ENCODE peak calls at places on chromosomes 5 and 9, in nine cellular contexts. One of them, this sample, is unnamed.

GRCh38 chr5:14364096-14364495 is 217.5 kb upstream of the OTULINL start:
- DNase-seq in suprapubic skin: no peak
- DNase-seq in heart left ventricle: no peak
- DNase-seq in body of pancreas: no peak
- DNase-seq in H1: no peak
- DNase-seq in stomach: no peak
- DNase-seq in uterus: no peak
- DNase-seq in tibial nerve: no peak
- DNase-seq in endothelial cell of umbilical vein: peak; percentile 18
- DNase-seq in this sample: no peak

GRCh38 chr9:112112941-112113399 is 62.1 kb downstream of the SUSD1 start:
- DNase-seq in endothelial cell of umbilical vein: no peak
- DNase-seq in uterus: no peak
- DNase-seq in heart left ventricle: no peak
- DNase-seq in tibial nerve: no peak
- DNase-seq in suprapubic skin: no peak
- DNase-seq in stomach: peak; percentile 53
- DNase-seq in H1: peak; percentile 52
- DNase-seq in body of pancreas: peak; percentile 47
- DNase-seq in this sample: no peak

GRCh38 chr9:110029422-110029814 is 178.5 kb downstream of the C9orf152 start:
- DNase-seq in tibial nerve: peak; percentile 29
- DNase-seq in H1: no peak
- DNase-seq in body of pancreas: no peak
- DNase-seq in stomach: no peak
- DNase-seq in suprapubic skin: no peak
- DNase-seq in endothelial cell of umbilical vein: peak; percentile 91
- DNase-seq in heart left ventricle: no peak
- DNase-seq in uterus: no peak
- DNase-seq in this sample: no peak

GRCh38 chr5:2303391-2304100 is 420.8 kb upstream of the IRX4 start:
- DNase-seq in H1: no peak
- DNase-seq in uterus: no peak
- DNase-seq in endothelial cell of umbilical vein: no peak
- DNase-seq in body of pancreas: no peak
- DNase-seq in suprapubic skin: peak; percentile 47
- DNase-seq in heart left ventricle: no peak
- DNase-seq in stomach: no peak
- DNase-seq in tibial nerve: no peak
- DNase-seq in this sample: no peak

GRCh38 chr9:118689280-118689679 is 680.0 kb downstream of the BRINP1 start:
- DNase-seq in heart left ventricle: no peak
- DNase-seq in endothelial cell of umbilical vein: no peak
- DNase-seq in stomach: no peak
- DNase-seq in uterus: no peak
- DNase-seq in suprapubic skin: no peak
- DNase-seq in body of pancreas: no peak
- DNase-seq in tibial nerve: no peak
- DNase-seq in H1: no peak
- DNase-seq in this sample: no peak

GRCh38 chr5:120454094-120454798 is 9.9 kb upstream of the PRR16 start:
- DNase-seq in uterus: no peak
- DNase-seq in tibial nerve: no peak
- DNase-seq in suprapubic skin: no peak
- DNase-seq in heart left ventricle: no peak
- DNase-seq in endothelial cell of umbilical vein: peak; percentile 65
- DNase-seq in body of pancreas: no peak
- DNase-seq in stomach: no peak
- DNase-seq in H1: no peak
- DNase-seq in this sample: no peak

GRCh38 chr5:28542968-28543367 is 1504.6 kb upstream of the CDH9 start:
- DNase-seq in H1: no peak
- DNase-seq in heart left ventricle: no peak
- DNase-seq in uterus: no peak
- DNase-seq in tibial nerve: no peak
- DNase-seq in stomach: no peak
- DNase-seq in body of pancreas: no peak
- DNase-seq in endothelial cell of umbilical vein: peak; percentile 16
- DNase-seq in suprapubic skin: no peak
- DNase-seq in this sample: no peak

GRCh38 chr9:118630931-118631595 is 738.2 kb downstream of the BRINP1 start:
- DNase-seq in uterus: no peak
- DNase-seq in suprapubic skin: no peak
- DNase-seq in body of pancreas: no peak
- DNase-seq in tibial nerve: no peak
- DNase-seq in H1: no peak
- DNase-seq in heart left ventricle: no peak
- DNase-seq in stomach: no peak
- DNase-seq in endothelial cell of umbilical vein: no peak
- DNase-seq in this sample: no peak

GRCh38 chr5:176535101-176535654 is 2.0 kb downstream of the RNF44 start:
- DNase-seq in suprapubic skin: no peak
- DNase-seq in H1: no peak
- DNase-seq in endothelial cell of umbilical vein: peak; percentile 29
- DNase-seq in stomach: no peak
- DNase-seq in tibial nerve: no peak
- DNase-seq in uterus: no peak
- DNase-seq in heart left ventricle: no peak
- DNase-seq in body of pancreas: no peak
- DNase-seq in this sample: no peak

GRCh38 chr5:62922191-62922590 is 343.6 kb downstream of the LRRC70 start:
- DNase-seq in suprapubic skin: no peak
- DNase-seq in uterus: no peak
- DNase-seq in heart left ventricle: no peak
- DNase-seq in stomach: no peak
- DNase-seq in tibial nerve: no peak
- DNase-seq in body of pancreas: no peak
- DNase-seq in endothelial cell of umbilical vein: no peak
- DNase-seq in H1: no peak
- DNase-seq in this sample: no peak

GRCh38 chr9:105369911-105370310 is 77.9 kb upstream of the FSD1L start:
- DNase-seq in heart left ventricle: no peak
- DNase-seq in endothelial cell of umbilical vein: no peak
- DNase-seq in stomach: no peak
- DNase-seq in body of pancreas: no peak
- DNase-seq in H1: no peak
- DNase-seq in suprapubic skin: no peak
- DNase-seq in uterus: no peak
- DNase-seq in tibial nerve: no peak
- DNase-seq in this sample: no peak

GRCh38 chr5:65121880-65122436 is 353.2 kb downstream of the CWC27 start:
- DNase-seq in body of pancreas: no peak
- DNase-seq in endothelial cell of umbilical vein: no peak
- DNase-seq in suprapubic skin: no peak
- DNase-seq in tibial nerve: no peak
- DNase-seq in heart left ventricle: no peak
- DNase-seq in stomach: no peak
- DNase-seq in uterus: no peak
- DNase-seq in H1: no peak
- DNase-seq in this sample: no peak

GRCh38 chr5:81778642-81779041 is 27.7 kb upstream of the SSBP2 start:
- DNase-seq in endothelial cell of umbilical vein: peak; percentile 65
- DNase-seq in heart left ventricle: no peak
- DNase-seq in body of pancreas: no peak
- DNase-seq in suprapubic skin: no peak
- DNase-seq in stomach: no peak
- DNase-seq in uterus: no peak
- DNase-seq in H1: no peak
- DNase-seq in tibial nerve: no peak
- DNase-seq in this sample: no peak

GRCh38 chr9:133992780-133993634 is 883 bp upstream of the VAV2 start:
- DNase-seq in suprapubic skin: peak; percentile 93
- DNase-seq in H1: peak; percentile 84
- DNase-seq in stomach: peak; percentile 79
- DNase-seq in heart left ventricle: peak; percentile 88
- DNase-seq in tibial nerve: peak; percentile 88
- DNase-seq in uterus: peak; percentile 93
- DNase-seq in body of pancreas: peak; percentile 79
- DNase-seq in endothelial cell of umbilical vein: peak; percentile 70
- DNase-seq in this sample: peak; percentile 35
- TF ChIP-seq POLR2A in suprapubic skin: peak; percentile 28
- TF ChIP-seq POLR2A in H1: no peak
- TF ChIP-seq POLR2A in stomach: no peak
- TF ChIP-seq POLR2A in heart left ventricle: peak; percentile 49
- TF ChIP-seq POLR2A in tibial nerve: peak; percentile 36
- TF ChIP-seq POLR2A in uterus: peak; percentile 20
- TF ChIP-seq POLR2A in body of pancreas: peak; percentile 48
- TF ChIP-seq POLR2A in endothelial cell of umbilical vein: no peak
- TF ChIP-seq POLR2A in this sample: peak; percentile 26

GRCh38 chr5:61719124-61719523 is 387.1 kb downstream of the ZSWIM6 start:
- DNase-seq in stomach: no peak
- DNase-seq in tibial nerve: no peak
- DNase-seq in uterus: no peak
- DNase-seq in suprapubic skin: no peak
- DNase-seq in heart left ventricle: no peak
- DNase-seq in H1: no peak
- DNase-seq in body of pancreas: no peak
- DNase-seq in endothelial cell of umbilical vein: no peak
- DNase-seq in this sample: no peak

GRCh38 chr5:61728287-61728686 is 396.2 kb downstream of the ZSWIM6 start:
- DNase-seq in stomach: no peak
- DNase-seq in heart left ventricle: no peak
- DNase-seq in uterus: no peak
- DNase-seq in endothelial cell of umbilical vein: no peak
- DNase-seq in tibial nerve: no peak
- DNase-seq in suprapubic skin: no peak
- DNase-seq in H1: no peak
- DNase-seq in body of pancreas: no peak
- DNase-seq in this sample: no peak

DNA sequence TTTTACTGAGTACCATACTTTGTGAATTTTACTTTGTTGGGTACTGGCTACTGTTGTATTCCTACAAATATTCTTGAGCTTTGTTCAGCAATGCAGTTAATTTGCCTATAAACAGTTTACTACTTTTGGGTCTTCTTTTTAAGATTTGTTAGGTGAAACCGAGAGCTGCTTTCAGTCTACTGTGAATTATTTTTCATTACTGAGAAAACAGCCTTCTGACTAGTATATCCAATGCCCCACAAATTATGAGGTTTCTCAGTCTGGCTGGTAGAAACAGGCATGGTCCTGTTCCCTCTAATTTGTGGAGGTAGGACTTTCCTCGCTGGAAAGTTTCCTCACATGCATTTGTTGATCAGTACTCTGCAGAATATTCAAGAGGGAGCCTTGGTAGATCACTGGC is 392.0 kb downstream of the ZSWIM6 start:
- DNase-seq in uterus: no peak
- DNase-seq in heart left ventricle: no peak
- DNase-seq in stomach: no peak
- DNase-seq in body of pancreas: no peak
- DNase-seq in tibial nerve: no peak
- DNase-seq in suprapubic skin: no peak
- DNase-seq in H1: no peak
- DNase-seq in endothelial cell of umbilical vein: no peak
- DNase-seq in this sample: no peak
- H3K4me1 ChIP-seq in uterus: no peaks in the 10 kb centered on the region
- H3K4me1 ChIP-seq in heart left ventricle: no peaks in the 10 kb centered on the region
- H3K4me1 ChIP-seq in stomach: no peaks in the 10 kb centered on the region
- H3K4me1 ChIP-seq in body of pancreas: no peaks in the 10 kb centered on the region
- H3K4me1 ChIP-seq in tibial nerve: no peaks in the 10 kb centered on the region
- H3K4me1 ChIP-seq in suprapubic skin: no peaks in the 10 kb centered on the region
- H3K4me1 ChIP-seq in H1: no peaks in the 10 kb centered on the region
- H3K4me1 ChIP-seq in endothelial cell of umbilical vein: no peaks in the 10 kb centered on the region
- H3K4me1 ChIP-seq in this sample: no peaks in the 10 kb centered on the region

GRCh38 chr5:18798058-18798457 is 1163.8 kb downstream of the TAF11L14 start:
- DNase-seq in heart left ventricle: no peak
- DNase-seq in stomach: no peak
- DNase-seq in endothelial cell of umbilical vein: no peak
- DNase-seq in body of pancreas: no peak
- DNase-seq in suprapubic skin: no peak
- DNase-seq in tibial nerve: no peak
- DNase-seq in H1: no peak
- DNase-seq in uterus: no peak
- DNase-seq in this sample: no peak
- H3K9me3 ChIP-seq in heart left ventricle: no peaks in the 10 kb centered on the region
- H3K9me3 ChIP-seq in stomach: no peaks in the 10 kb centered on the region
- H3K9me3 ChIP-seq in endothelial cell of umbilical vein: peaks cover 3% of the 10 kb centered on the region
- H3K9me3 ChIP-seq in body of pancreas: no peaks in the 10 kb centered on the region
- H3K9me3 ChIP-seq in suprapubic skin: no peaks in the 10 kb centered on the region
- H3K9me3 ChIP-seq in tibial nerve: no peaks in the 10 kb centered on the region
- H3K9me3 ChIP-seq in H1: no peaks in the 10 kb centered on the region
- H3K9me3 ChIP-seq in uterus: no peaks in the 10 kb centered on the region
- H3K9me3 ChIP-seq in this sample: peaks cover 1% of the 10 kb centered on the region

GRCh38 chr5:134411228-134411545 is 494 bp downstream of the CDKN2AIPNL start:
- DNase-seq in body of pancreas: no peak
- DNase-seq in suprapubic skin: no peak
- DNase-seq in tibial nerve: no peak
- DNase-seq in heart left ventricle: no peak
- DNase-seq in endothelial cell of umbilical vein: no peak
- DNase-seq in H1: no peak
- DNase-seq in stomach: no peak
- DNase-seq in uterus: no peak
- DNase-seq in this sample: no peak

GRCh38 chr5:134410822-134411221 is 859 bp downstream of the CDKN2AIPNL start:
- DNase-seq in body of pancreas: no peak
- DNase-seq in uterus: no peak
- DNase-seq in endothelial cell of umbilical vein: no peak
- DNase-seq in tibial nerve: no peak
- DNase-seq in suprapubic skin: no peak
- DNase-seq in H1: no peak
- DNase-seq in heart left ventricle: no peak
- DNase-seq in stomach: no peak
- DNase-seq in this sample: no peak

GRCh38 chr5:134409321-134409720 is 2.4 kb downstream of the CDKN2AIPNL start:
- DNase-seq in H1: no peak
- DNase-seq in suprapubic skin: no peak
- DNase-seq in body of pancreas: no peak
- DNase-seq in heart left ventricle: no peak
- DNase-seq in uterus: no peak
- DNase-seq in tibial nerve: no peak
- DNase-seq in endothelial cell of umbilical vein: no peak
- DNase-seq in stomach: no peak
- DNase-seq in this sample: no peak

GRCh38 chr5:134413046-134413445 is 1.4 kb upstream of the CDKN2AIPNL start:
- DNase-seq in heart left ventricle: no peak
- DNase-seq in H1: no peak
- DNase-seq in suprapubic skin: no peak
- DNase-seq in tibial nerve: no peak
- DNase-seq in stomach: no peak
- DNase-seq in endothelial cell of umbilical vein: no peak
- DNase-seq in body of pancreas: no peak
- DNase-seq in uterus: no peak
- DNase-seq in this sample: no peak

DNA sequence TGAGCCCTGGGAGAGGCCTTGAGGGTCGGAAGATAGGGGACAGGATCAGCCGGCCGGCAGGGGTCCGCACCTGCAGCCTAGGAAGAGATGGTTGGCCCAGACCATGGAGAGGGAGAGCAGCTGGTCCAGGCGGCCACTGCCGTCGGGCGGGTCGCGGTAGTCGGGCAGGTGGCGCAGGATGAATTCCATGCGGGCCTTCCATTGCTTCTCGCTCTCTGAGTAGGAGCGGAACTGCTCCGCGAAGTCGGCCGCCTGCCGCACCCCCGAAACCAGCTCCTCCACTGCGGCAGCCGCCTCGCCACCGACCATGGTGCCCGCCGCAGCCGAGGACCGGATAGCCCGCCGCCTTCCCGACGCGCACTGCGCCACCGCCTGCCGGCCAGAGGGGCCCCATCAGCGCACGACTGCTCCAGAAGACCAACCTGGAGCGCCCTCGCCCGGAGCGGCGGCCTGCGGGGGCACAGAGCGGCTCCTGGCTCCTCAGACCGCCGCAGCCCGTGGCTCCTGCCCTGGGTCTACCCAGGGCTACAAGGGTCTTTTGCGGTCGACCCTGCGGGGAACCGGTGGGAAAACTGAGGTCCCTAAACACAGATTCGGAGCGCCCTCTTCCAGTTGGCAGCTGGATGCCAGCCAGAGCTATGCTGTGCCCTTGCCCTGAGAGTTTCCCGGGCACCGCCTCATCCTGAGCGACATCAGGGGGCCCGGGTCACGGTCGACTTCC is at the start of gene CDKN2AIPNL:
- DNase-seq in tibial nerve: peak; percentile 81
- DNase-seq in uterus: peak; percentile 91
- DNase-seq in endothelial cell of umbilical vein: peak; percentile 86
- DNase-seq in stomach: peak; percentile 94
- DNase-seq in H1: peak; percentile 95
- DNase-seq in heart left ventricle: peak; percentile 94
- DNase-seq in suprapubic skin: peak; percentile 94
- DNase-seq in body of pancreas: peak; percentile 91
- DNase-seq in this sample: peak; percentile 32
- TF ChIP-seq POLR2A in tibial nerve: no peak
- TF ChIP-seq POLR2A in uterus: peak; percentile 2
- TF ChIP-seq POLR2A in endothelial cell of umbilical vein: peak; percentile 86
- TF ChIP-seq POLR2A in stomach: no peak
- TF ChIP-seq POLR2A in H1: peak; percentile 94
- TF ChIP-seq POLR2A in heart left ventricle: peak; percentile 72
- TF ChIP-seq POLR2A in suprapubic skin: peak; percentile 33
- TF ChIP-seq POLR2A in body of pancreas: peak; percentile 75
- TF ChIP-seq POLR2A in this sample: no peak